ENCODE peak calls at places on chromosomes 16 and 17, in six cellular contexts. One of them, this sample, is unnamed. For H3K9me3, the result is how much of the 10 kb centered on the place peaks cover.

GRCh38 chr16:4298761-4299522 is 16.9 kb upstream of the GLIS2 start:
- DNase-seq in HCT116: peak
- DNase-seq in breast epithelium: peak
- DNase-seq in heart left ventricle: peak
- DNase-seq in ovary: peak
- DNase-seq in uterus: peak
- DNase-seq in this sample: no peak

GRCh38 chr16:13543850-13544249 is 376.1 kb upstream of the ERCC4 start:
- DNase-seq in uterus: no peak
- DNase-seq in heart left ventricle: no peak
- DNase-seq in ovary: no peak
- DNase-seq in HCT116: no peak
- DNase-seq in breast epithelium: no peak
- DNase-seq in this sample: no peak

GRCh38 chr16:20868890-20869289 is 31.3 kb downstream of the DCUN1D3 start:
- DNase-seq in uterus: peak
- DNase-seq in breast epithelium: peak
- DNase-seq in ovary: peak
- DNase-seq in HCT116: no peak
- DNase-seq in heart left ventricle: peak
- DNase-seq in this sample: no peak

GRCh38 chr17:19013806-19014627 is 9.5 kb upstream of the FAM83G start:
- DNase-seq in ovary: no peak
- DNase-seq in HCT116: no peak
- DNase-seq in heart left ventricle: peak
- DNase-seq in breast epithelium: no peak
- DNase-seq in uterus: no peak
- DNase-seq in this sample: peak

GRCh38 chr17:43170140-43170765 is 761 bp upstream of the NBR1 start:
- DNase-seq in HCT116: peak
- DNase-seq in breast epithelium: peak
- DNase-seq in ovary: peak
- DNase-seq in uterus: peak
- DNase-seq in heart left ventricle: peak
- DNase-seq in this sample: peak

GRCh38 chr16:22424161-22424937 is 49.9 kb upstream of the CDR2 start:
- DNase-seq in uterus: peak
- DNase-seq in breast epithelium: no peak
- DNase-seq in HCT116: no peak
- DNase-seq in heart left ventricle: peak
- DNase-seq in ovary: peak
- DNase-seq in this sample: no peak

GRCh38 chr16:4323071-4323844 is 7.4 kb downstream of the GLIS2 start:
- DNase-seq in ovary: peak
- DNase-seq in breast epithelium: no peak
- DNase-seq in HCT116: no peak
- DNase-seq in uterus: no peak
- DNase-seq in heart left ventricle: no peak
- DNase-seq in this sample: no peak

GRCh38 chr17:83036193-83036592 is 43.2 kb upstream of the METRNL start:
- DNase-seq in heart left ventricle: no peak
- DNase-seq in uterus: no peak
- DNase-seq in ovary: no peak
- DNase-seq in HCT116: no peak
- DNase-seq in breast epithelium: no peak
- DNase-seq in this sample: no peak

GRCh38 chr17:12899604-12900003 is 110.3 kb downstream of the ARHGAP44 start:
- DNase-seq in uterus: no peak
- DNase-seq in ovary: no peak
- DNase-seq in heart left ventricle: no peak
- DNase-seq in HCT116: no peak
- DNase-seq in breast epithelium: no peak
- DNase-seq in this sample: no peak

GRCh38 chr16:55302635-55303034 is 21.4 kb upstream of the IRX6 start:
- DNase-seq in heart left ventricle: no peak
- DNase-seq in breast epithelium: no peak
- DNase-seq in HCT116: no peak
- DNase-seq in ovary: no peak
- DNase-seq in uterus: no peak
- DNase-seq in this sample: no peak

GRCh38 chr16:79997257-79997656 is 396.7 kb upstream of the MAF start:
- DNase-seq in breast epithelium: no peak
- DNase-seq in HCT116: no peak
- DNase-seq in ovary: no peak
- DNase-seq in uterus: no peak
- DNase-seq in heart left ventricle: no peak
- DNase-seq in this sample: no peak

GRCh38 chr16:3591991-3592390 is 14.8 kb upstream of the NLRC3 start:
- DNase-seq in HCT116: no peak
- DNase-seq in heart left ventricle: no peak
- DNase-seq in ovary: no peak
- DNase-seq in uterus: no peak
- DNase-seq in breast epithelium: no peak
- DNase-seq in this sample: no peak

GRCh38 chr17:10224592-10225195 is 26.3 kb upstream of the GAS7 start:
- DNase-seq in uterus: peak
- DNase-seq in heart left ventricle: no peak
- DNase-seq in HCT116: no peak
- DNase-seq in breast epithelium: no peak
- DNase-seq in ovary: no peak
- DNase-seq in this sample: no peak

GRCh38 chr17:76696763-76697701 is 13.7 kb downstream of the MXRA7 start:
- DNase-seq in heart left ventricle: peak
- DNase-seq in uterus: no peak
- DNase-seq in ovary: no peak
- DNase-seq in HCT116: no peak
- DNase-seq in breast epithelium: no peak
- DNase-seq in this sample: peak

GRCh38 chr17:81399481-81400153 is 4.4 kb downstream of the BAHCC1 start:
- DNase-seq in uterus: no peak
- DNase-seq in HCT116: no peak
- DNase-seq in breast epithelium: no peak
- DNase-seq in ovary: no peak
- DNase-seq in heart left ventricle: no peak
- DNase-seq in this sample: no peak

GRCh38 chr17:19457046-19457445 is 46.0 kb downstream of the RNF112 start:
- DNase-seq in uterus: no peak
- DNase-seq in HCT116: no peak
- DNase-seq in breast epithelium: no peak
- DNase-seq in ovary: no peak
- DNase-seq in heart left ventricle: no peak
- DNase-seq in this sample: no peak

GRCh38 chr17:588519-588918 is 126.1 kb downstream of the VPS53 start:
- DNase-seq in heart left ventricle: no peak
- DNase-seq in HCT116: no peak
- DNase-seq in ovary: no peak
- DNase-seq in breast epithelium: no peak
- DNase-seq in uterus: no peak
- DNase-seq in this sample: no peak

GRCh38 chr17:34173221-34173620 is 81.9 kb upstream of the CCL2 start:
- DNase-seq in breast epithelium: no peak
- DNase-seq in ovary: no peak
- DNase-seq in uterus: no peak
- DNase-seq in HCT116: no peak
- DNase-seq in heart left ventricle: no peak
- DNase-seq in this sample: no peak

GRCh38 chr16:74865922-74866598 is 91.4 kb upstream of the FA2H start:
- DNase-seq in uterus: no peak
- DNase-seq in ovary: no peak
- DNase-seq in HCT116: no peak
- DNase-seq in heart left ventricle: no peak
- DNase-seq in breast epithelium: no peak
- DNase-seq in this sample: no peak

GRCh38 chr16:53207810-53208752 is 153.3 kb downstream of the CHD9 start:
- DNase-seq in uterus: no peak
- DNase-seq in breast epithelium: no peak
- DNase-seq in HCT116: peak
- DNase-seq in heart left ventricle: peak
- DNase-seq in ovary: peak
- DNase-seq in this sample: no peak

GRCh38 chr17:41678411-41678906 is 10.2 kb upstream of the EIF1 start:
- DNase-seq in ovary: no peak
- DNase-seq in uterus: no peak
- DNase-seq in breast epithelium: no peak
- DNase-seq in heart left ventricle: no peak
- DNase-seq in HCT116: no peak
- DNase-seq in this sample: no peak

GRCh38 chr17:7502171-7502847 is 18.1 kb downstream of the POLR2A start:
- DNase-seq in breast epithelium: no peak
- DNase-seq in heart left ventricle: no peak
- DNase-seq in HCT116: no peak
- DNase-seq in uterus: no peak
- DNase-seq in ovary: no peak
- DNase-seq in this sample: no peak
- TF ChIP-seq POLR2A in breast epithelium: no peak
- TF ChIP-seq POLR2A in heart left ventricle: no peak
- TF ChIP-seq POLR2A in HCT116: no peak
- TF ChIP-seq POLR2A in uterus: no peak
- TF ChIP-seq POLR2A in ovary: no peak
- TF ChIP-seq POLR2A in this sample: no peak

GRCh38 chr16:64017789-64018188 is 1104.1 kb downstream of the CDH11 start:
- DNase-seq in HCT116: no peak
- DNase-seq in ovary: no peak
- DNase-seq in uterus: no peak
- DNase-seq in breast epithelium: no peak
- DNase-seq in heart left ventricle: no peak
- DNase-seq in this sample: no peak

GRCh38 chr16:64011650-64012049 is 1110.2 kb downstream of the CDH11 start:
- DNase-seq in ovary: no peak
- DNase-seq in heart left ventricle: no peak
- DNase-seq in breast epithelium: no peak
- DNase-seq in HCT116: no peak
- DNase-seq in uterus: no peak
- DNase-seq in this sample: no peak

GRCh38 chr16:64008131-64008530 is 1113.7 kb downstream of the CDH11 start:
- DNase-seq in breast epithelium: no peak
- DNase-seq in ovary: no peak
- DNase-seq in HCT116: no peak
- DNase-seq in uterus: no peak
- DNase-seq in heart left ventricle: no peak
- DNase-seq in this sample: no peak

GRCh38 chr16:64012166-64012565 is 1109.7 kb downstream of the CDH11 start:
- DNase-seq in uterus: no peak
- DNase-seq in breast epithelium: no peak
- DNase-seq in ovary: no peak
- DNase-seq in HCT116: no peak
- DNase-seq in heart left ventricle: no peak
- DNase-seq in this sample: no peak
- H3K27ac ChIP-seq in uterus: peak
- H3K27ac ChIP-seq in breast epithelium: no peak
- H3K27ac ChIP-seq in ovary: no peak
- H3K27ac ChIP-seq in HCT116: no peak
- H3K27ac ChIP-seq in heart left ventricle: peak
- H3K27ac ChIP-seq in this sample: no peak

DNA sequence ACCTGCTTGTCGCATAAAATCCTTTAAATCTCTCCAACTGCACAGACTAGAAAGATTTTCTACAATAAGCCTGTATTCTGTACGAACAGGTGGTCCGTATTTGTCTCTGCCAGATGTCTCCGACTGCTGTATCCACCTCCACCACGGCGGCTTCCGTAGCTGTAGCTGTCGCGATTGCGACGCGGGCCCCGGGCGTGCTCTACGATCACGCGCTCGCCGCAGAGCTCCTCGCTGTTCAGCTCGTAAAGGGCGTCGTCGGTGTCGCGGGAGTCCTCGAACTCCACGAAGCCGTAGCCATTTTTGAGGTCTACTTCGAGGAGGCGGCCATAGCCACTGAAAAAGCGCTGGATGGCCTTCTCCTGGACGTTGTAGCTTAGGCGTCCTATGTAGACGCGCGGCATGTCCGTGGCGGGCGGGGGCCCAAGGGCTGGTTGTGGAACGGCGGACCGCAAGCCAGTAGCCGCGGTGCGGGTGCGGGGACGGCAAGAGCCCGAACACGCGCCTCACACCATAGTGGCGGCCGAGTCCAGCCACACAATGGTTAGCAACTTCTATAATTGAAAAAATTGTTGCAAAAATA is 36.1 kb downstream of the ZNF624 start:
- DNase-seq in heart left ventricle: no peak
- DNase-seq in uterus: no peak
- DNase-seq in breast epithelium: no peak
- DNase-seq in HCT116: no peak
- DNase-seq in ovary: no peak
- DNase-seq in this sample: peak
- H3K9me3 ChIP-seq in heart left ventricle: under half
- H3K9me3 ChIP-seq in uterus: under half
- H3K9me3 ChIP-seq in breast epithelium: half or more
- H3K9me3 ChIP-seq in HCT116: under half
- H3K9me3 ChIP-seq in ovary: under half
- H3K9me3 ChIP-seq in this sample: half or more

GRCh38 chr16:588639-588888 is 1.3 kb upstream of the RAB40C start:
- DNase-seq in ovary: no peak
- DNase-seq in heart left ventricle: peak
- DNase-seq in breast epithelium: no peak
- DNase-seq in HCT116: no peak
- DNase-seq in uterus: peak
- DNase-seq in this sample: peak

GRCh38 chr16:590165-590874 is 454 bp downstream of the RAB40C start:
- DNase-seq in uterus: peak
- DNase-seq in ovary: peak
- DNase-seq in HCT116: no peak
- DNase-seq in breast epithelium: no peak
- DNase-seq in heart left ventricle: no peak
- DNase-seq in this sample: peak

GRCh38 chr16:589658-590159 is at the start of gene RAB40C:
- DNase-seq in uterus: peak
- DNase-seq in ovary: peak
- DNase-seq in HCT116: peak
- DNase-seq in heart left ventricle: peak
- DNase-seq in breast epithelium: peak
- DNase-seq in this sample: peak

GRCh38 chr16:590875-591200 is 972 bp downstream of the RAB40C start:
- DNase-seq in HCT116: no peak
- DNase-seq in heart left ventricle: no peak
- DNase-seq in ovary: no peak
- DNase-seq in uterus: no peak
- DNase-seq in breast epithelium: no peak
- DNase-seq in this sample: no peak

DNA sequence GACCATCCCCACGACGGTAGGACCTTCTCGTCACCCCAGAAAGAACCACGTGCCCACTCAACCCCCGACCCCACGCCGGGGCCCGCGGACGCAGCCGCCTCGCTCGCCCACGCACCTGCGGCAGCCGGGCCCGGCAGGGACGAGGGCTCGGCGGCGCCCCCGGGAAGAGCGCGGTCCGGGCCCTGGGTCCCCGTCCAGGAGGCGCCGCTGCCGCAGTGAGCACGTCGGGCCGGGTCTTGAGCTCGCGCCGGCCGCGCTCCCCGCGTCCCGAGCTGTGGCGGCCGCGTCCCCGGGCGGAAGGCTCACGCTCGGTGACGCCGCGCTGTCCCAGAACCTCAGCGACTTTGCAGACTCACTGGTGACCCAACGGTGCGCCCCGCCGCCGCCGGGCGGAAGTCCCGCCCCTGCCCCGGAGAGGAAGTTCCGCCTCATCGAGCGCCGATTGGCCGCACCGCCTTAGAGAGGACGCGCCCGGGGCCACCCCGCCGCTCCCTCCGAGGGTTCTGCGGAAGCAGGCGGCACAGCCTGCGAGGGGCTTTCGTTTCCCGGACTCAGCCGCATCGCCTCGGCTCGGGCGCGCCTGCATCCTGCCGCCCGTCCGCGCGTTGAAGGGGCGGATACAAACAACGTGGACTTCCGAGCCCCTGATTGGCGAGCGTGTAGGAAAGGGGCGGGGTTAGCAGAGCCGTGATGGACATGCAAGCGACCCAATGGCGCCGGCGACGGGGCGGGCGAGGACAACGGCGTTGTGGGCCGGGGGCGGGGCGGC is 793 bp upstream of the RAB40C start:
- DNase-seq in HCT116: peak
- DNase-seq in breast epithelium: peak
- DNase-seq in ovary: peak
- DNase-seq in heart left ventricle: peak
- DNase-seq in uterus: peak
- DNase-seq in this sample: peak
- TF ChIP-seq POLR2A in HCT116: peak
- TF ChIP-seq POLR2A in breast epithelium: peak
- TF ChIP-seq POLR2A in ovary: peak
- TF ChIP-seq POLR2A in heart left ventricle: peak
- TF ChIP-seq POLR2A in uterus: peak
- TF ChIP-seq POLR2A in this sample: peak